ENCODE peak calls at places on chromosomes 5 and 9, in nine cellular contexts. One of them, this sample, is unnamed.

GRCh38 chr5:154076240-154076922 is 37.6 kb downstream of the MFAP3 start:
- DNase-seq in lower lobe of right lung: no peak
- DNase-seq in cardiac fibroblast: no peak
- DNase-seq in choroid plexus epithelial cell: no peak
- DNase-seq in endothelial cell: no peak
- DNase-seq in left ventricle myocardium inferior: no peak
- DNase-seq in RWPE1: no peak
- DNase-seq in neural crest cell: no peak
- DNase-seq in GM06990: no peak
- DNase-seq in this sample: no peak

GRCh38 chr9:107612136-107612535 is 122.6 kb upstream of the KLF4 start:
- DNase-seq in lower lobe of right lung: peak
- DNase-seq in cardiac fibroblast: peak
- DNase-seq in choroid plexus epithelial cell: no peak
- DNase-seq in endothelial cell: no peak
- DNase-seq in left ventricle myocardium inferior: peak
- DNase-seq in RWPE1: no peak
- DNase-seq in neural crest cell: no peak
- DNase-seq in GM06990: no peak
- DNase-seq in this sample: no peak

GRCh38 chr9:129419382-129419899 is 201.5 kb downstream of the C9orf50 start:
- DNase-seq in lower lobe of right lung: no peak
- DNase-seq in cardiac fibroblast: no peak
- DNase-seq in choroid plexus epithelial cell: no peak
- DNase-seq in endothelial cell: no peak
- DNase-seq in left ventricle myocardium inferior: no peak
- DNase-seq in RWPE1: no peak
- DNase-seq in neural crest cell: no peak
- DNase-seq in GM06990: no peak
- DNase-seq in this sample: no peak

GRCh38 chr5:125457617-125458016 is 711.2 kb upstream of the ZNF608 start:
- DNase-seq in lower lobe of right lung: no peak
- DNase-seq in cardiac fibroblast: no peak
- DNase-seq in choroid plexus epithelial cell: no peak
- DNase-seq in endothelial cell: no peak
- DNase-seq in left ventricle myocardium inferior: no peak
- DNase-seq in RWPE1: no peak
- DNase-seq in neural crest cell: no peak
- DNase-seq in GM06990: no peak
- DNase-seq in this sample: no peak

GRCh38 chr5:31220968-31221367 is 27.5 kb downstream of the CDH6 start:
- DNase-seq in lower lobe of right lung: no peak
- DNase-seq in cardiac fibroblast: no peak
- DNase-seq in choroid plexus epithelial cell: no peak
- DNase-seq in endothelial cell: no peak
- DNase-seq in left ventricle myocardium inferior: no peak
- DNase-seq in RWPE1: no peak
- DNase-seq in neural crest cell: no peak
- DNase-seq in GM06990: no peak
- DNase-seq in this sample: no peak

GRCh38 chr5:115116001-115116400 is 53.7 kb downstream of the TRIM36 start:
- DNase-seq in lower lobe of right lung: no peak
- DNase-seq in cardiac fibroblast: no peak
- DNase-seq in choroid plexus epithelial cell: no peak
- DNase-seq in endothelial cell: no peak
- DNase-seq in left ventricle myocardium inferior: no peak
- DNase-seq in RWPE1: no peak
- DNase-seq in neural crest cell: no peak
- DNase-seq in GM06990: no peak
- DNase-seq in this sample: no peak

GRCh38 chr5:121366515-121366914 is 485.2 kb upstream of the FTMT start:
- DNase-seq in lower lobe of right lung: no peak
- DNase-seq in cardiac fibroblast: peak
- DNase-seq in choroid plexus epithelial cell: peak
- DNase-seq in endothelial cell: no peak
- DNase-seq in left ventricle myocardium inferior: no peak
- DNase-seq in RWPE1: peak
- DNase-seq in neural crest cell: no peak
- DNase-seq in GM06990: no peak
- DNase-seq in this sample: no peak

GRCh38 chr9:136861874-136862457 is 4.1 kb downstream of the EDF1 start:
- DNase-seq in lower lobe of right lung: no peak
- DNase-seq in cardiac fibroblast: no peak
- DNase-seq in choroid plexus epithelial cell: no peak
- DNase-seq in endothelial cell: no peak
- DNase-seq in left ventricle myocardium inferior: no peak
- DNase-seq in RWPE1: no peak
- DNase-seq in neural crest cell: no peak
- DNase-seq in GM06990: no peak
- DNase-seq in this sample: no peak

GRCh38 chr9:137497921-137498719 is 39.0 kb upstream of the NSMF start:
- DNase-seq in lower lobe of right lung: peak
- DNase-seq in cardiac fibroblast: no peak
- DNase-seq in choroid plexus epithelial cell: no peak
- DNase-seq in endothelial cell: no peak
- DNase-seq in left ventricle myocardium inferior: no peak
- DNase-seq in RWPE1: no peak
- DNase-seq in neural crest cell: no peak
- DNase-seq in GM06990: no peak
- DNase-seq in this sample: no peak

GRCh38 chr5:151427258-151427657 is 20.1 kb upstream of the SLC36A1 start:
- DNase-seq in lower lobe of right lung: no peak
- DNase-seq in cardiac fibroblast: no peak
- DNase-seq in choroid plexus epithelial cell: no peak
- DNase-seq in endothelial cell: no peak
- DNase-seq in left ventricle myocardium inferior: no peak
- DNase-seq in RWPE1: no peak
- DNase-seq in neural crest cell: no peak
- DNase-seq in GM06990: peak
- DNase-seq in this sample: no peak

GRCh38 chr9:114461468-114461867 is 43.8 kb downstream of the WHRN start:
- DNase-seq in lower lobe of right lung: no peak
- DNase-seq in cardiac fibroblast: no peak
- DNase-seq in choroid plexus epithelial cell: no peak
- DNase-seq in endothelial cell: no peak
- DNase-seq in left ventricle myocardium inferior: no peak
- DNase-seq in RWPE1: no peak
- DNase-seq in neural crest cell: no peak
- DNase-seq in GM06990: no peak
- DNase-seq in this sample: no peak

GRCh38 chr5:149605998-149606721 is 24.9 kb downstream of the ARHGEF37 start:
- DNase-seq in lower lobe of right lung: no peak
- DNase-seq in cardiac fibroblast: peak
- DNase-seq in choroid plexus epithelial cell: peak
- DNase-seq in endothelial cell: no peak
- DNase-seq in left ventricle myocardium inferior: peak
- DNase-seq in RWPE1: peak
- DNase-seq in neural crest cell: no peak
- DNase-seq in GM06990: peak
- DNase-seq in this sample: no peak

GRCh38 chr5:43078956-43079355 is 38.8 kb upstream of the ANXA2R start:
- DNase-seq in lower lobe of right lung: no peak
- DNase-seq in cardiac fibroblast: peak
- DNase-seq in choroid plexus epithelial cell: peak
- DNase-seq in endothelial cell: no peak
- DNase-seq in left ventricle myocardium inferior: no peak
- DNase-seq in RWPE1: peak
- DNase-seq in neural crest cell: no peak
- DNase-seq in GM06990: no peak
- DNase-seq in this sample: no peak

GRCh38 chr5:14901462-14902051 is 30.0 kb upstream of the ANKH start:
- DNase-seq in lower lobe of right lung: no peak
- DNase-seq in cardiac fibroblast: peak
- DNase-seq in choroid plexus epithelial cell: peak
- DNase-seq in endothelial cell: no peak
- DNase-seq in left ventricle myocardium inferior: peak
- DNase-seq in RWPE1: no peak
- DNase-seq in neural crest cell: no peak
- DNase-seq in GM06990: no peak
- DNase-seq in this sample: no peak

GRCh38 chr5:28346696-28347095 is 1308.3 kb upstream of the CDH9 start:
- DNase-seq in lower lobe of right lung: no peak
- DNase-seq in cardiac fibroblast: no peak
- DNase-seq in choroid plexus epithelial cell: no peak
- DNase-seq in endothelial cell: no peak
- DNase-seq in left ventricle myocardium inferior: no peak
- DNase-seq in RWPE1: no peak
- DNase-seq in neural crest cell: no peak
- DNase-seq in GM06990: no peak
- DNase-seq in this sample: no peak

GRCh38 chr5:28344803-28345433 is 1306.5 kb upstream of the CDH9 start:
- DNase-seq in lower lobe of right lung: no peak
- DNase-seq in cardiac fibroblast: peak
- DNase-seq in choroid plexus epithelial cell: peak
- DNase-seq in endothelial cell: peak
- DNase-seq in left ventricle myocardium inferior: no peak
- DNase-seq in RWPE1: peak
- DNase-seq in neural crest cell: no peak
- DNase-seq in GM06990: no peak
- DNase-seq in this sample: no peak
- TF ChIP-seq CTCF in lower lobe of right lung: peak
- TF ChIP-seq CTCF in cardiac fibroblast: no peak
- TF ChIP-seq CTCF in choroid plexus epithelial cell: peak
- TF ChIP-seq CTCF in endothelial cell: peak
- TF ChIP-seq CTCF in left ventricle myocardium inferior: peak
- TF ChIP-seq CTCF in RWPE1: peak
- TF ChIP-seq CTCF in neural crest cell: peak
- TF ChIP-seq CTCF in GM06990: peak
- TF ChIP-seq CTCF in this sample: no peak

DNA sequence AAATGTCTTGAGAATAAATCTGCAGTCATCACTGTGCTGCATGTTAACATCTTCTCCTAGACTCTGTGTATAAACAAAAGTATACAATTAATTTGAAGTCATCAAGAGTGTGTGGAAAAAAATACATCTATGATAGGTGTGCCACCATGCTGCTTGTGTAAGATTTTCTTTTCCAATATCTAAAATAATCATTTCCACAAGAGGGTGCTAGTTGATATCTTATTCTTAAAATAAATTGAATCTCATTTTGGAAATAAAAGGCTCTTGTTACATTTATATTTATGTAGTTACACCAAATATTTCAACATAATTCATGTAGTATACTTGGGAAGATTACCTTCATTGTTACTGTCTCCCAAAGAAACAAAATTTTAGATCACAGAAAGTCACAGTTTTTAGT is 14.1 kb upstream of the MOCS2 start:
- DNase-seq in lower lobe of right lung: no peak
- DNase-seq in cardiac fibroblast: peak
- DNase-seq in choroid plexus epithelial cell: peak
- DNase-seq in endothelial cell: no peak
- DNase-seq in left ventricle myocardium inferior: no peak
- DNase-seq in RWPE1: peak
- DNase-seq in neural crest cell: no peak
- DNase-seq in GM06990: no peak
- DNase-seq in this sample: no peak
- TF ChIP-seq CTCF in lower lobe of right lung: no peak
- TF ChIP-seq CTCF in cardiac fibroblast: no peak
- TF ChIP-seq CTCF in choroid plexus epithelial cell: peak
- TF ChIP-seq CTCF in endothelial cell: no peak
- TF ChIP-seq CTCF in left ventricle myocardium inferior: peak
- TF ChIP-seq CTCF in RWPE1: peak
- TF ChIP-seq CTCF in neural crest cell: peak
- TF ChIP-seq CTCF in GM06990: no peak
- TF ChIP-seq CTCF in this sample: no peak

DNA sequence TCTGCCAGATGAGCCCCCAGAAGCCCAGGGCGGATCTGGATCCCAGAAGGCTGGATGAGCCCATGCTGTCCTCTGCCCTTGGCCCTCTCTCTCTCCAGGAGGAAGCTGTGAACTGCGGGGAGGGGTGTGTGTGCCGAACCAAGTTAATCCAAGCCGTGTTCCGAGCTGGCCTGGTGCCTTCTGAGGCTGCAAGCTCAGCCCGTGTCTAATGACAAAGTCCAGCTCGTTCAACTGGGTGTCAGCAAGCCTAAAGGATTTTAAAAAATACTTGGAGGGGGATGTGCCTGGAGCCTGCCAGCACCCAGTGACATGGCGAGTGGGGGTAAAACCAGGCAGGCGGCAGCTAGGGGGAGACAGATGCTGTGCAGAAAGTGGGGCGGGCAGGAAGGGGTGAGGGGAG is 8.0 kb downstream of the STC2 start:
- DNase-seq in lower lobe of right lung: no peak
- DNase-seq in cardiac fibroblast: no peak
- DNase-seq in choroid plexus epithelial cell: no peak
- DNase-seq in endothelial cell: no peak
- DNase-seq in left ventricle myocardium inferior: peak
- DNase-seq in RWPE1: no peak
- DNase-seq in neural crest cell: no peak
- DNase-seq in GM06990: no peak
- DNase-seq in this sample: no peak
- TF ChIP-seq CTCF in lower lobe of right lung: no peak
- TF ChIP-seq CTCF in cardiac fibroblast: no peak
- TF ChIP-seq CTCF in choroid plexus epithelial cell: peak
- TF ChIP-seq CTCF in endothelial cell: no peak
- TF ChIP-seq CTCF in left ventricle myocardium inferior: peak
- TF ChIP-seq CTCF in RWPE1: no peak
- TF ChIP-seq CTCF in neural crest cell: no peak
- TF ChIP-seq CTCF in GM06990: peak
- TF ChIP-seq CTCF in this sample: no peak

GRCh38 chr9:77084094-77084493 is 64.6 kb downstream of the FOXB2 start:
- DNase-seq in lower lobe of right lung: no peak
- DNase-seq in cardiac fibroblast: no peak
- DNase-seq in choroid plexus epithelial cell: no peak
- DNase-seq in endothelial cell: no peak
- DNase-seq in left ventricle myocardium inferior: no peak
- DNase-seq in RWPE1: no peak
- DNase-seq in neural crest cell: no peak
- DNase-seq in GM06990: no peak
- DNase-seq in this sample: no peak

GRCh38 chr9:77087506-77087905 is 68.1 kb downstream of the FOXB2 start:
- DNase-seq in lower lobe of right lung: no peak
- DNase-seq in cardiac fibroblast: no peak
- DNase-seq in choroid plexus epithelial cell: no peak
- DNase-seq in endothelial cell: no peak
- DNase-seq in left ventricle myocardium inferior: no peak
- DNase-seq in RWPE1: no peak
- DNase-seq in neural crest cell: no peak
- DNase-seq in GM06990: no peak
- DNase-seq in this sample: no peak

DNA sequence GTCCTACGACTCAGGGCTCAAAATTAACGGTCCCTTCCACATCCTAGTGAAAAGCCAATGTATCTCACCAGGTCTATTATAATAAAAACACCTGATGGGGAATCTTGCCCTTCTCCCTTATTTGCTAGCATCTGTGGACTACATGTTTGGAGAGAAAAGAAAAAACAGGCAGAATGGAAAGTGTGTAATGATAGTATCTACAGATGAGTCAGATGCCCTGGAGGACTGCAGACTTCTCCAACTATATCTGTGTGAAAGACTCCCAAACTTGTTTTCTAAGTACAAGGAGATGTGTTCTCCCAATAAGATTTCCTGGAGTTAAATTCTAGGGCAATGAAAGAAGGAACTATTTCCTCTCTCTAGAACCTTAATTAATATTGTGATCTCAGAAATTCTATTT is 66.0 kb downstream of the FOXB2 start:
- DNase-seq in lower lobe of right lung: no peak
- DNase-seq in cardiac fibroblast: no peak
- DNase-seq in choroid plexus epithelial cell: no peak
- DNase-seq in endothelial cell: no peak
- DNase-seq in left ventricle myocardium inferior: no peak
- DNase-seq in RWPE1: peak
- DNase-seq in neural crest cell: no peak
- DNase-seq in GM06990: no peak
- DNase-seq in this sample: no peak
- TF ChIP-seq CTCF in lower lobe of right lung: no peak
- TF ChIP-seq CTCF in cardiac fibroblast: no peak
- TF ChIP-seq CTCF in choroid plexus epithelial cell: no peak
- TF ChIP-seq CTCF in endothelial cell: no peak
- TF ChIP-seq CTCF in left ventricle myocardium inferior: no peak
- TF ChIP-seq CTCF in RWPE1: no peak
- TF ChIP-seq CTCF in neural crest cell: no peak
- TF ChIP-seq CTCF in GM06990: no peak
- TF ChIP-seq CTCF in this sample: no peak

GRCh38 chr9:6920040-6920439 is 162.3 kb downstream of the KDM4C start:
- DNase-seq in lower lobe of right lung: no peak
- DNase-seq in cardiac fibroblast: peak
- DNase-seq in choroid plexus epithelial cell: peak
- DNase-seq in endothelial cell: no peak
- DNase-seq in left ventricle myocardium inferior: no peak
- DNase-seq in RWPE1: no peak
- DNase-seq in neural crest cell: no peak
- DNase-seq in GM06990: no peak
- DNase-seq in this sample: no peak
- TF ChIP-seq CTCF in lower lobe of right lung: no peak
- TF ChIP-seq CTCF in cardiac fibroblast: no peak
- TF ChIP-seq CTCF in choroid plexus epithelial cell: no peak
- TF ChIP-seq CTCF in endothelial cell: no peak
- TF ChIP-seq CTCF in left ventricle myocardium inferior: no peak
- TF ChIP-seq CTCF in RWPE1: no peak
- TF ChIP-seq CTCF in neural crest cell: no peak
- TF ChIP-seq CTCF in GM06990: no peak
- TF ChIP-seq CTCF in this sample: no peak